ENCODE peak calls at places on chromosomes 1 and 21, in four cellular contexts. C, V, A and U are unnamed samples. For H3K27me3, the result is how much of the 10 kb centered on the place peaks cover.

GRCh38 chr21:25385912-25386474 is 221.3 kb downstream of the MRPL39 start:
- DNase-seq in A (peak), C (peak), V (peak), U (no peak)

GRCh38 chr1:109300650-109301151 is 6.1 kb downstream of the MYBPHL start:
- DNase-seq in C (no peak), A (no peak), V (no peak), U (peak)

GRCh38 chr1:46508760-46509159 is 19.1 kb downstream of the DMBX1 start:
- DNase-seq in V (no peak), A (no peak), C (no peak), U (no peak)

GRCh38 chr1:114462341-114462740 is 48.7 kb downstream of the TRIM33 start:
- DNase-seq in V (no peak), C (no peak), A (no peak), U (no peak)

GRCh38 chr1:40078512-40079333 is 18.3 kb downstream of the PPT1 start:
- DNase-seq in V (peak), C (peak), A (peak), U (no peak)

GRCh38 chr1:56374026-56374974 is 205.1 kb downstream of the PLPP3 start:
- DNase-seq in A (no peak), C (no peak), V (no peak), U (peak)

GRCh38 chr1:61300899-61301298 is 218.5 kb downstream of the NFIA start:
- DNase-seq in C (no peak), A (no peak), V (no peak), U (no peak)

GRCh38 chr1:109979489-109980091 is 5.0 kb upstream of the AHCYL1 start:
- DNase-seq in C (no peak), V (no peak), A (no peak), U (no peak)

GRCh38 chr1:111656093-111657017 is 36.8 kb downstream of the RAP1A start:
- DNase-seq in V (no peak), A (peak), C (no peak), U (no peak)

GRCh38 chr1:40736085-40736531 is 44.6 kb downstream of the NFYC start:
- DNase-seq in V (no peak), C (no peak), A (peak), U (no peak)

GRCh38 chr1:234620272-234620711 is 10.3 kb upstream of the IRF2BP2 start:
- DNase-seq in V (no peak), C (no peak), A (peak), U (no peak)

GRCh38 chr1:7705048-7705907 is 65.8 kb upstream of the VAMP3 start:
- DNase-seq in C (peak), V (peak), A (no peak), U (peak)

GRCh38 chr1:178324003-178324402 is 172.8 kb downstream of the CLEC20A start:
- DNase-seq in A (no peak), V (no peak), C (no peak), U (no peak)

GRCh38 chr1:178086294-178087255 is 7.3 kb upstream of the RASAL2 start:
- DNase-seq in A (peak), V (no peak), C (no peak), U (no peak)

GRCh38 chr21:42983102-42983501 is 8.7 kb downstream of the PKNOX1 start:
- DNase-seq in A (peak), V (no peak), C (no peak), U (no peak)

GRCh38 chr1:210754931-210755670 is 378.8 kb downstream of the KCNH1 start:
- DNase-seq in V (no peak), C (no peak), A (peak), U (no peak)

GRCh38 chr1:176450526-176450925 is 12.4 kb upstream of the PAPPA2 start:
- DNase-seq in V (no peak), C (no peak), A (no peak), U (no peak)

GRCh38 chr21:30216041-30216723 is at the start of gene CLDN8:
- DNase-seq in A (no peak), C (no peak), V (no peak), U (no peak)

GRCh38 chr1:157364612-157365011 is 187.7 kb downstream of the FCRL5 start:
- DNase-seq in A (no peak), C (no peak), V (no peak), U (no peak)

GRCh38 chr1:54283214-54283996 is 83.4 kb downstream of the MRPL37 start:
- DNase-seq in V (no peak), C (no peak), A (no peak), U (no peak)

GRCh38 chr1:3244539-3245315 is 175.7 kb downstream of the PRDM16 start:
- DNase-seq in A (no peak), V (no peak), C (no peak), U (no peak)

GRCh38 chr1:59432531-59433439 is 135.9 kb downstream of the FGGY start:
- DNase-seq in A (no peak), V (no peak), C (no peak), U (no peak)

GRCh38 chr1:64172458-64172983 is 30.9 kb upstream of the UBE2U start:
- DNase-seq in C (no peak), A (peak), V (no peak), U (no peak)

DNA sequence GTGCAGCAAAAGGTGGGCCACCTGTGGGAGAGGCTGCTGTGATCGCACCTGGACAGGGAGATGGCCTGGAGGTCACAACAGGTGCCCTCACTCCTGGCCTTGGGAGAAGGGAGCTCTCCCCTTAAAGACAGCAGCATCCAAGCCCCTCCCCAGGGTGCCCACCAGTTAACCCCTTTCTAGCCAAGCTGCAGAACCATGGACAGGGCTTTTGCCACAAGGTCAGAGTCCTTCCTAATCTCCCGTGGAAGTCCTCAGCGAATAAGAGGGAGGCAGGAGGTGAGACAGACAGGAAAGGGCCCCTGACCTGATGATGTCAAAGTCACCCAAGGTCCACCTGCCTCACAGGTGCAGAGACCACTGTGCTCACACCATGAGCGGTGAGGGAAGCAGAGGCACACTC is 1.7 kb downstream of the CNTN2 start:
- DNase-seq in C (no peak), V (no peak), A (peak), U (no peak)
- H3K27me3 ChIP-seq in C (under half), V (under half), A (under half), U (under half)

GRCh38 chr1:91769698-91770232 is 116.2 kb downstream of the TGFBR3 start:
- DNase-seq in C (no peak), V (no peak), A (peak), U (no peak)
- H3K27me3 ChIP-seq in C (under half), V (under half), A (under half), U (under half)

DNA sequence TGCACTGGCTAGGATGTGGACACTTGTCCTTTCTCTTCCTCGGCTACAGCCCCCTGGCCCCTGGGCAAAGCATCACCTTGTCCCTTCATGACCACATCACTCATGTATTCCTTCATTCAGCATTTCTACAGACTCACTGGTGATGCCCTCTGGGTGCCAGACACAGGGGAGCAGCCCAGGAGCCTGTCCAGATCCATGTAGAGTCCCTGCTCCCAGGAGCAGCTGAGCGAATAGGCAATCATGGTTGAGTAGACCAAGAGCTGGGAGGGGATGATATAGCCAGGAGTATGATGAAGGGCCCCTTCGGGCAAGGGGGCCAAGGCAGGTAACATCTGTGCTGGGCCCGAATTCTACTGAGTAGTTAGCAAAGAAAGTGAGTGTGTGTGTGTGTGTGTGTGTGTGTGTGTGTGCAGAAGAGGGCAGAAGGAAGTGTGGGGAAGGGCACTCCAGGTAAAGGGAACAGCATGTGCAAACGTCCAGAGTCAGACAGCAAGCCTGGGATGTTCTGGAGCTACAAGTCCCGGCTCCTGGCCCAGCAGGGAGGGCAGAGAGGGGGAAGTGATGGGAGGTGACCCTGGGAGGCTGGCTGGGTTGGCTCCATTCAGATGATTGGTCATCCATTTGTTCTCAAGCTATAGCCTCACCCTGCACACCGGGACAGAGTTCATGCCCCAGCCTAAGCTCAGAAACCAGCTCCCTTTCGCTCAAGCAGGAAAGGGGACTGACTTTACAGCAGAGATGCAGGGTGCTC is 21.0 kb upstream of the PIK3CD start:
- DNase-seq in V (no peak), C (peak), A (no peak), U (no peak)
- H3K27me3 ChIP-seq in V (under half), C (under half), A (under half), U (under half)

GRCh38 chr1:90723561-90724108 is 6.5 kb upstream of the BARHL2 start:
- DNase-seq in C (no peak), A (peak), V (peak), U (peak)

GRCh38 chr1:90725341-90725960 is 8.3 kb upstream of the BARHL2 start:
- DNase-seq in C (no peak), V (peak), A (no peak), U (peak)

GRCh38 chr1:90722874-90723273 is 5.8 kb upstream of the BARHL2 start:
- DNase-seq in A (no peak), V (no peak), C (no peak), U (no peak)

GRCh38 chr1:90724926-90725325 is 7.8 kb upstream of the BARHL2 start:
- DNase-seq in A (no peak), C (no peak), V (peak), U (no peak)

GRCh38 chr1:90724361-90724760 is 7.3 kb upstream of the BARHL2 start:
- DNase-seq in C (no peak), V (no peak), A (no peak), U (no peak)
- H3K27me3 ChIP-seq in C (half or more), V (half or more), A (under half), U (under half)

DNA sequence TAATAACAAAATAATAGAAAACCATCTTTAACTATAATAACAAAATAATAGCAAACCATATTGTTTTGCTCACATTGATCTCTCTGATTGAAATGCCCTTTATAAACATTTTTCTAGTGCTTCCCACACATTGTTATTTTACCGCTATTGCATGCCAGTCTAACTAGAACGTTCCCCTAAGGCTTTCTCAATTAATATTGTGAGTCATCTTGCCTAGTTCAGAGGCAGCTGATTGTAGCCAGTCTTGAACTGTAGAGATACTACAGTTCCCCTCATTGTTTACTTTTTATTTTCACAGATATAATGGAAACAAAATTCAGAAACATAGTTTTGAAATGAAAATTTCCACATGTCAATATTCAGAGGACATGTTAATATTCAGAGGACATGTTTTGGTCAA is 192.3 kb upstream of the ADGRL4 start:
- DNase-seq in A (no peak), V (no peak), C (no peak), U (no peak)
- H3K27me3 ChIP-seq in A (under half), V (under half), C (under half), U (under half)

DNA sequence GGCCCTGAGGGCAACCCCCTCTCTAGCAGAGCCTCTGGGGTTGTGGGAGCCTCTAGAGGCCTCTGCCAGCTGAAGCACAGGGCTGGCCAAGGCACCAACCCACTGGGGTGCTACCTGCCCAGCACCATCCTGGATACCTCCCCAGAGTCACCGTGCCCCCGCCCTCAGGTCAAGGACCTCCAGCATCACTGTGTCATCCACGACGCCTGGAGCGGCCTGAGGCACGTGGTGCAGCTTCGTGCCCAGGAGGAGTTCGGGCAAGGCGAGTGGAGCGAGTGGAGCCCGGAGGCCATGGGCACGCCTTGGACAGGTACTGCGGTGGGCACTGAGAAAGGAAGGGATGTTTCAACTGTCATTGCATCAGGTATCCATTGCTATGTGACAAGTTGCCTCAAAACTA is 30.7 kb downstream of the IL6R start:
- DNase-seq in C (no peak), V (no peak), A (no peak), U (peak)
- H3K27me3 ChIP-seq in C (under half), V (under half), A (under half), U (under half)

GRCh38 chr1:21598904-21599303 is 70.3 kb downstream of the RAP1GAP start:
- DNase-seq in C (no peak), A (no peak), V (no peak), U (no peak)

GRCh38 chr1:21596179-21596578 is 73.0 kb downstream of the RAP1GAP start:
- DNase-seq in C (no peak), A (peak), V (no peak), U (peak)

GRCh38 chr1:21598417-21598816 is 70.7 kb downstream of the RAP1GAP start:
- DNase-seq in C (no peak), A (no peak), V (no peak), U (no peak)

GRCh38 chr1:21596628-21597027 is 72.5 kb downstream of the RAP1GAP start:
- DNase-seq in V (no peak), A (no peak), C (no peak), U (no peak)

GRCh38 chr1:21597754-21598153 is 71.4 kb downstream of the RAP1GAP start:
- DNase-seq in V (no peak), A (no peak), C (no peak), U (no peak)
- H3K27me3 ChIP-seq in V (under half), A (under half), C (under half), U (under half)

DNA sequence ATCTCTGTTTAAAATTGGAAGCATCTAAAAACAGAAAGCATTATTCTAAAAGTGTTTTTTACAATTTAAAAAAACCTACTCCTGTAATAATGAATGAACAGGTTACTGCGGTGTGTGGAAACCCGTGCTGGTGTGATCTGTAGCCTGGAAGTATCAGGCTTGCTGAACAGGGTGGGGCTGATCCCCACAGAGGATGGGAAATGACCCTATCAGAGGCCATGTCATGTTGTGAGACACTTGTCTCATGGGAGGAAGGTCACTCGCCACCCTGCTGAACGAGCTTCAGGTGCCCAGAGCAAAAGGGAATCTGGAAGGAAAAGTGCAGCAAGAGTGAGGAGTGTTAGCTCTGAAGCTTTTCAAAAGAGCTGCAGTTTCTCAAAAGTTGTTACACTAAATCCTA is 320.7 kb downstream of the RRAGC start:
- DNase-seq in C (no peak), V (no peak), A (no peak), U (no peak)
- H3K27me3 ChIP-seq in C (under half), V (under half), A (under half), U (under half)

GRCh38 chr1:228066891-228067654 is 15.4 kb upstream of the ARF1 start:
- DNase-seq in V (no peak), C (no peak), A (no peak), U (no peak)
- H3K27me3 ChIP-seq in V (half or more), C (under half), A (under half), U (under half)

DNA sequence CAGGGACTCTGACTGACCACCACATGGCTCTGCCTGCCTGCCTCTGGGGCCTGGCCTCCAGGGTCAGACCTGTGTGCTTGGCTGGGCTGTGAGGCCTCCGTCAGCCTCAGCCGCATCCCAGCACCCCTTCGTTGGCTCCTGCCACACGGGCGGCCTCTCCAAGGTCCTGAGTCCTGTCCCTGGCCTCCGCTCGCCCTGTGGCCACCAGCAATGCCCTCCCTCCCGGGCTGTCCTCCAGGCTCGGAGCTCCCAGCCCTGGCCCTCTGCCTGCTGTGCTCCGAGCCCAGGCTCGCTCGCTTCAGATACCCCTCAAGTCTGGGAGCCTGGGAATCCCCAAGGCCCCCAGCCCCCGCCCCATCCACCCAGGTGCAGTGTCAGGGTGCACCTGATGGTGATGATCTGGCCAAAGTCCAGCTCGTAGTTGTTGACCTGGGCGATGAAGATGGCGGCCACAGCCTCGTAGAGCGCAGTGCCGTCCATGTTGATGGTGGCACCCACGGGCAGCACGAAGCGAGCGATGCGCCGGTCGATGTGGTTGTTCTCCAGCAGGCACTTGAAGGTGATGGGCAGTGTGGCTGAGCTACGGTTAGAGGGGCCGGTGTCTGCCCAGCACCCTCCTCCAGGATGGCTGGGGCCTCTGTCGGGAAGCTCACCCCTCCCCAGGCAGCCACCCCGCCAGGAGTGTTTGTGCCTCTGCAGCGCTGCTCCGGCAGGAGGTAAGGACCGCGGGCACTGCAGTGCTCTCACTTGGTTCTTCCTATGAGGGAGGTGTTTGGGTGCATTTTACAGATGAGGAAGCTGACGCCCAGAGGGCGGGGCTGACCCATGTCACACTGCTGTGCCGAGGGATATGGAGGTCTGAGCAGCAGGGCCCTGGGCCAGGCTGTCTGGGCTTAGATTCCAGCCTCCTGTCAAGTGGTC is 28.5 kb downstream of the PODN start:
- DNase-seq in C (no peak), V (no peak), A (no peak), U (peak)
- H3K27me3 ChIP-seq in C (under half), V (under half), A (under half), U (under half)